ENCODE peak calls at places on chromosomes 7 and 10, in nine cellular contexts. One of them, this sample, is unnamed. For H3K27me3, the result is how much of the 10 kb centered on the place peaks cover.

GRCh38 chr7:22786290-22786932 is 36.2 kb downstream of the TOMM7 start:
- DNase-seq in Panc1: no peak
- DNase-seq in IMR-90: no peak
- DNase-seq in NT2/D1: no peak
- DNase-seq in effector memory CD4-positive, alpha-beta T cell: no peak
- DNase-seq in CD8-positive, alpha-beta T cell: no peak
- DNase-seq in tibial artery: no peak
- DNase-seq in stomach: no peak
- DNase-seq in pancreas: no peak
- DNase-seq in this sample: no peak

GRCh38 chr10:19958787-19959186 is 142.6 kb downstream of the PLXDC2 start:
- DNase-seq in Panc1: no peak
- DNase-seq in IMR-90: no peak
- DNase-seq in NT2/D1: no peak
- DNase-seq in effector memory CD4-positive, alpha-beta T cell: no peak
- DNase-seq in CD8-positive, alpha-beta T cell: no peak
- DNase-seq in tibial artery: no peak
- DNase-seq in stomach: no peak
- DNase-seq in pancreas: no peak
- DNase-seq in this sample: no peak

GRCh38 chr7:45921699-45922519 is 837 bp upstream of the IGFBP3 start:
- DNase-seq in Panc1: no peak
- DNase-seq in IMR-90: peak
- DNase-seq in NT2/D1: peak
- DNase-seq in effector memory CD4-positive, alpha-beta T cell: no peak
- DNase-seq in CD8-positive, alpha-beta T cell: no peak
- DNase-seq in tibial artery: peak
- DNase-seq in stomach: no peak
- DNase-seq in pancreas: no peak
- DNase-seq in this sample: no peak

GRCh38 chr10:30583778-30584415 is 45.7 kb downstream of the LYZL2 start:
- DNase-seq in Panc1: no peak
- DNase-seq in IMR-90: peak
- DNase-seq in NT2/D1: no peak
- DNase-seq in effector memory CD4-positive, alpha-beta T cell: no peak
- DNase-seq in CD8-positive, alpha-beta T cell: no peak
- DNase-seq in tibial artery: peak
- DNase-seq in stomach: peak
- DNase-seq in pancreas: peak
- DNase-seq in this sample: no peak

GRCh38 chr10:56763090-56763489 is 402.0 kb upstream of the ZWINT start:
- DNase-seq in Panc1: no peak
- DNase-seq in IMR-90: no peak
- DNase-seq in NT2/D1: no peak
- DNase-seq in effector memory CD4-positive, alpha-beta T cell: no peak
- DNase-seq in CD8-positive, alpha-beta T cell: no peak
- DNase-seq in tibial artery: no peak
- DNase-seq in stomach: no peak
- DNase-seq in pancreas: no peak
- DNase-seq in this sample: no peak

GRCh38 chr7:21448974-21449373 is 21.1 kb downstream of the SP4 start:
- DNase-seq in Panc1: no peak
- DNase-seq in IMR-90: no peak
- DNase-seq in NT2/D1: no peak
- DNase-seq in effector memory CD4-positive, alpha-beta T cell: no peak
- DNase-seq in CD8-positive, alpha-beta T cell: no peak
- DNase-seq in tibial artery: no peak
- DNase-seq in stomach: no peak
- DNase-seq in pancreas: no peak
- DNase-seq in this sample: no peak

GRCh38 chr10:133277993-133278576 is 1.4 kb upstream of the ADAM8 start:
- DNase-seq in Panc1: no peak
- DNase-seq in IMR-90: no peak
- DNase-seq in NT2/D1: no peak
- DNase-seq in effector memory CD4-positive, alpha-beta T cell: no peak
- DNase-seq in CD8-positive, alpha-beta T cell: peak
- DNase-seq in tibial artery: no peak
- DNase-seq in stomach: peak
- DNase-seq in pancreas: no peak
- DNase-seq in this sample: no peak

GRCh38 chr7:5695709-5696345 is 85.6 kb downstream of the RNF216 start:
- DNase-seq in Panc1: no peak
- DNase-seq in IMR-90: peak
- DNase-seq in NT2/D1: no peak
- DNase-seq in effector memory CD4-positive, alpha-beta T cell: no peak
- DNase-seq in CD8-positive, alpha-beta T cell: no peak
- DNase-seq in tibial artery: peak
- DNase-seq in stomach: no peak
- DNase-seq in pancreas: no peak
- DNase-seq in this sample: no peak

GRCh38 chr10:22010973-22011408 is 7.5 kb upstream of the DNAJC1 start:
- DNase-seq in Panc1: no peak
- DNase-seq in IMR-90: peak
- DNase-seq in NT2/D1: no peak
- DNase-seq in effector memory CD4-positive, alpha-beta T cell: no peak
- DNase-seq in CD8-positive, alpha-beta T cell: no peak
- DNase-seq in tibial artery: no peak
- DNase-seq in stomach: no peak
- DNase-seq in pancreas: no peak
- DNase-seq in this sample: peak

GRCh38 chr10:7706534-7707073 is 3.5 kb downstream of the ITIH2 start:
- DNase-seq in Panc1: no peak
- DNase-seq in IMR-90: no peak
- DNase-seq in NT2/D1: no peak
- DNase-seq in effector memory CD4-positive, alpha-beta T cell: no peak
- DNase-seq in CD8-positive, alpha-beta T cell: no peak
- DNase-seq in tibial artery: no peak
- DNase-seq in stomach: no peak
- DNase-seq in pancreas: no peak
- DNase-seq in this sample: no peak
- H3K27me3 ChIP-seq in Panc1: under half
- H3K27me3 ChIP-seq in IMR-90: under half
- H3K27me3 ChIP-seq in NT2/D1: under half
- H3K27me3 ChIP-seq in effector memory CD4-positive, alpha-beta T cell: under half
- H3K27me3 ChIP-seq in CD8-positive, alpha-beta T cell: under half
- H3K27me3 ChIP-seq in tibial artery: under half
- H3K27me3 ChIP-seq in stomach: under half
- H3K27me3 ChIP-seq in pancreas: under half
- H3K27me3 ChIP-seq in this sample: under half

DNA sequence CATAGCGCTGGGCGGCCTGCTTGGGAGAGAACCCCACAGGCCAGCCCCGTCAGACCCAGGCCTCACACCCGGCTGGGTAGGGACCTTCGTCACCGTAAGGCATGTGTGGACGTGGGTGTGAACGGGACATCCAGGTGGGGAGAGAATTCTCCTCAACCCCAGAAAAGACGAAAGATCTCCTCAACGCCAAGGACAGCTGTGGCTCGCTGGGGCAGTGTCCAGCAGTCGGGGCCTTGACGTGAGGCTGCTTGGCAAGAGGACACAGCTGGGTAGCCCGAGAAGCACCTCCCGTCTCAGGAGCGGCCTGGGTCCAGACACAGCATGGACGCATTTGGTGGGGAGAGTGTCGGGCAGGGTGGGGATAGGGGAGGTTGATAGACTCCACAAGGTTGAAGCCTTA is 1.2 kb upstream of the SLIT1 start:
- DNase-seq in Panc1: no peak
- DNase-seq in IMR-90: no peak
- DNase-seq in NT2/D1: no peak
- DNase-seq in effector memory CD4-positive, alpha-beta T cell: no peak
- DNase-seq in CD8-positive, alpha-beta T cell: no peak
- DNase-seq in tibial artery: peak
- DNase-seq in stomach: no peak
- DNase-seq in pancreas: no peak
- DNase-seq in this sample: no peak
- H3K27me3 ChIP-seq in Panc1: under half
- H3K27me3 ChIP-seq in IMR-90: half or more
- H3K27me3 ChIP-seq in NT2/D1: half or more
- H3K27me3 ChIP-seq in effector memory CD4-positive, alpha-beta T cell: under half
- H3K27me3 ChIP-seq in CD8-positive, alpha-beta T cell: under half
- H3K27me3 ChIP-seq in tibial artery: half or more
- H3K27me3 ChIP-seq in stomach: under half
- H3K27me3 ChIP-seq in pancreas: under half
- H3K27me3 ChIP-seq in this sample: under half

GRCh38 chr10:26220901-26221300 is 4.3 kb downstream of the GAD2 start:
- DNase-seq in Panc1: no peak
- DNase-seq in IMR-90: no peak
- DNase-seq in NT2/D1: no peak
- DNase-seq in effector memory CD4-positive, alpha-beta T cell: no peak
- DNase-seq in CD8-positive, alpha-beta T cell: no peak
- DNase-seq in tibial artery: no peak
- DNase-seq in stomach: no peak
- DNase-seq in pancreas: no peak
- DNase-seq in this sample: no peak
- H3K27me3 ChIP-seq in Panc1: under half
- H3K27me3 ChIP-seq in IMR-90: under half
- H3K27me3 ChIP-seq in NT2/D1: half or more
- H3K27me3 ChIP-seq in effector memory CD4-positive, alpha-beta T cell: under half
- H3K27me3 ChIP-seq in CD8-positive, alpha-beta T cell: under half
- H3K27me3 ChIP-seq in tibial artery: half or more
- H3K27me3 ChIP-seq in stomach: under half
- H3K27me3 ChIP-seq in pancreas: under half
- H3K27me3 ChIP-seq in this sample: under half

GRCh38 chr10:99172130-99172738 is 63.4 kb downstream of the HPSE2 start:
- DNase-seq in Panc1: peak
- DNase-seq in IMR-90: peak
- DNase-seq in NT2/D1: peak
- DNase-seq in effector memory CD4-positive, alpha-beta T cell: no peak
- DNase-seq in CD8-positive, alpha-beta T cell: no peak
- DNase-seq in tibial artery: no peak
- DNase-seq in stomach: no peak
- DNase-seq in pancreas: peak
- DNase-seq in this sample: no peak
- H3K27me3 ChIP-seq in Panc1: under half
- H3K27me3 ChIP-seq in IMR-90: under half
- H3K27me3 ChIP-seq in NT2/D1: under half
- H3K27me3 ChIP-seq in effector memory CD4-positive, alpha-beta T cell: under half
- H3K27me3 ChIP-seq in CD8-positive, alpha-beta T cell: under half
- H3K27me3 ChIP-seq in tibial artery: under half
- H3K27me3 ChIP-seq in stomach: under half
- H3K27me3 ChIP-seq in pancreas: under half
- H3K27me3 ChIP-seq in this sample: under half

DNA sequence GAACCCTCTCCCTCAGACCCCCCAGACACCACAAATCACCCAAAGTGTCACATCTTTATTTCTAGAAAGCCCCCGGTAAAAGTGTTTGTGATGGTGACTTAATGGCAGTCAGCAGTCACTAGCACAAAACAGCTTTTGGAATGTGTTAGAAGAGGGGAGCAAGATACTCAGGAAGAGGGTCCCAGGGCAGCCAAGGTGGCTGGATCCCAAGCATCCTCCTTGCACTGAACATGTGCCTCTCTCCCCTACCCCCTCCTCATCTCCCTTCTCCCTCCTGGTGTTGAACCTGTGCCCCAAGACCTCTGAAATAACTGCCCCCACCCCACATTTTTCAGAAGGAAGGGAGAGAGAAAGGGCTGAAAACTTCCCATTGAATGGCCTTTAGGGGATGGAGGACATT is 37.8 kb upstream of the MXI1 start:
- DNase-seq in Panc1: no peak
- DNase-seq in IMR-90: no peak
- DNase-seq in NT2/D1: no peak
- DNase-seq in effector memory CD4-positive, alpha-beta T cell: no peak
- DNase-seq in CD8-positive, alpha-beta T cell: no peak
- DNase-seq in tibial artery: no peak
- DNase-seq in stomach: no peak
- DNase-seq in pancreas: no peak
- DNase-seq in this sample: no peak
- H3K27me3 ChIP-seq in Panc1: under half
- H3K27me3 ChIP-seq in IMR-90: half or more
- H3K27me3 ChIP-seq in NT2/D1: half or more
- H3K27me3 ChIP-seq in effector memory CD4-positive, alpha-beta T cell: under half
- H3K27me3 ChIP-seq in CD8-positive, alpha-beta T cell: under half
- H3K27me3 ChIP-seq in tibial artery: half or more
- H3K27me3 ChIP-seq in stomach: under half
- H3K27me3 ChIP-seq in pancreas: under half
- H3K27me3 ChIP-seq in this sample: half or more

GRCh38 chr10:3772349-3773222 is 12.4 kb downstream of the KLF6 start:
- DNase-seq in Panc1: no peak
- DNase-seq in IMR-90: peak
- DNase-seq in NT2/D1: no peak
- DNase-seq in effector memory CD4-positive, alpha-beta T cell: no peak
- DNase-seq in CD8-positive, alpha-beta T cell: no peak
- DNase-seq in tibial artery: no peak
- DNase-seq in stomach: no peak
- DNase-seq in pancreas: no peak
- DNase-seq in this sample: no peak

GRCh38 chr10:3774018-3774813 is 10.8 kb downstream of the KLF6 start:
- DNase-seq in Panc1: peak
- DNase-seq in IMR-90: peak
- DNase-seq in NT2/D1: no peak
- DNase-seq in effector memory CD4-positive, alpha-beta T cell: no peak
- DNase-seq in CD8-positive, alpha-beta T cell: no peak
- DNase-seq in tibial artery: no peak
- DNase-seq in stomach: no peak
- DNase-seq in pancreas: no peak
- DNase-seq in this sample: no peak

GRCh38 chr10:3769511-3769910 is 15.5 kb downstream of the KLF6 start:
- DNase-seq in Panc1: no peak
- DNase-seq in IMR-90: no peak
- DNase-seq in NT2/D1: no peak
- DNase-seq in effector memory CD4-positive, alpha-beta T cell: no peak
- DNase-seq in CD8-positive, alpha-beta T cell: no peak
- DNase-seq in tibial artery: no peak
- DNase-seq in stomach: no peak
- DNase-seq in pancreas: no peak
- DNase-seq in this sample: no peak

GRCh38 chr10:3773465-3774017 is 11.5 kb downstream of the KLF6 start:
- DNase-seq in Panc1: no peak
- DNase-seq in IMR-90: peak
- DNase-seq in NT2/D1: no peak
- DNase-seq in effector memory CD4-positive, alpha-beta T cell: no peak
- DNase-seq in CD8-positive, alpha-beta T cell: no peak
- DNase-seq in tibial artery: no peak
- DNase-seq in stomach: no peak
- DNase-seq in pancreas: no peak
- DNase-seq in this sample: no peak

DNA sequence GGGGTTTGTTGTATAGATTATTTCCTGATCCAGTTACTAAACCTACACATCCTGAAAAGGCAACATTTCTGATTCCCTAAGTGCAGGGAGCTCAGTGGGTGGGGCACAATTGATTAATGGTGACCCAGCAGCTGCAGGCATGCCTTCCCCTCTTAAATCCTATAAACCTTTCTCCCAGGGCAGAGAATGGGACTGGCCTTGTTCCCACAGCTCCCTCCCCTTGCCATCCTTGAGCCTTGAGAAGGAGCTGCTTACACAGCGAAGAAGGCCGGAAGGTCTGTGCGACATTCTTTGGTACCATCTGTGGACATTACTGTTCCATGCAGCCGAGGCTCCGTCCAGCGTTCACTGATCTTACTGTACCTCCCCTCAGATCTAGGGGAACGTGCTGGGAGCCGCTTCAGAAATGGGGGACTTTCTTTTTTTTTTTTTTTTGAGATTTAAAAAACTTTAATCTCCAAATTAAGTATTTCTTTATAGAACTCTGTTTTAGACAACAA is 14.3 kb downstream of the KLF6 start:
- DNase-seq in Panc1: no peak
- DNase-seq in IMR-90: no peak
- DNase-seq in NT2/D1: no peak
- DNase-seq in effector memory CD4-positive, alpha-beta T cell: no peak
- DNase-seq in CD8-positive, alpha-beta T cell: no peak
- DNase-seq in tibial artery: no peak
- DNase-seq in stomach: no peak
- DNase-seq in pancreas: no peak
- DNase-seq in this sample: no peak
- H3K27me3 ChIP-seq in Panc1: under half
- H3K27me3 ChIP-seq in IMR-90: under half
- H3K27me3 ChIP-seq in NT2/D1: under half
- H3K27me3 ChIP-seq in effector memory CD4-positive, alpha-beta T cell: under half
- H3K27me3 ChIP-seq in CD8-positive, alpha-beta T cell: under half
- H3K27me3 ChIP-seq in tibial artery: under half
- H3K27me3 ChIP-seq in stomach: under half
- H3K27me3 ChIP-seq in pancreas: under half
- H3K27me3 ChIP-seq in this sample: under half